ENCODE peak calls at places on chromosomes 5 and 9, in four cellular contexts. C, D, Q and H are unnamed samples.

GRCh38 chr9:115170674-115171073 is 52.7 kb upstream of the TNC start:
- DNase-seq in C (no peak), D (no peak), Q (peak; percentile 90), H (no peak)

GRCh38 chr9:136607334-136607919 is 55.3 kb upstream of the EGFL7 start:
- DNase-seq in C (no peak), D (no peak), Q (no peak), H (no peak)

GRCh38 chr9:21357479-21358290 is 7.0 kb upstream of the IFNA6 start:
- DNase-seq in C (peak; percentile 68), D (no peak), Q (no peak), H (no peak)

GRCh38 chr5:126852104-126852531 is 75.2 kb downstream of the LMNB1 start:
- DNase-seq in C (no peak), D (no peak), Q (no peak), H (no peak)

GRCh38 chr5:43038523-43038989 is 1.6 kb downstream of the ANXA2R start:
- DNase-seq in C (peak; percentile 57), D (no peak), Q (no peak), H (no peak)

GRCh38 chr9:72092820-72093219 is 32.4 kb upstream of the C9orf57 start:
- DNase-seq in C (no peak), D (no peak), Q (no peak), H (no peak)

GRCh38 chr9:93033541-93033940 is 25.0 kb upstream of the SUSD3 start:
- DNase-seq in C (no peak), D (no peak), Q (no peak), H (no peak)

GRCh38 chr9:111615928-111616327 is 15.2 kb upstream of the DNAJC25 start:
- DNase-seq in C (no peak), D (no peak), Q (no peak), H (no peak)

GRCh38 chr5:82259172-82259800 is 18.9 kb downstream of the RPS23 start:
- DNase-seq in C (no peak), D (no peak), Q (peak; percentile 40), H (no peak)

GRCh38 chr5:36507332-36507952 is 99.0 kb upstream of the SLC1A3 start:
- DNase-seq in C (no peak), D (peak; percentile 81), Q (peak; percentile 48), H (peak; percentile 47)

GRCh38 chr9:112848316-112849151 is 42.1 kb downstream of the SLC46A2 start:
- DNase-seq in C (no peak), D (no peak), Q (no peak), H (no peak)

GRCh38 chr9:119252671-119253299 is 116.5 kb downstream of the BRINP1 start:
- DNase-seq in C (no peak), D (no peak), Q (no peak), H (no peak)

GRCh38 chr5:96633820-96634219 is 28.4 kb upstream of the CAST start:
- DNase-seq in C (no peak), D (no peak), Q (no peak), H (no peak)

GRCh38 chr9:130050472-130050871 is 3.2 kb upstream of the GPR107 start:
- DNase-seq in C (no peak), D (no peak), Q (no peak), H (no peak)

GRCh38 chr9:109117856-109118801 is 1.6 kb downstream of the TMEM245 start:
- DNase-seq in C (no peak), D (no peak), Q (peak; percentile 87), H (no peak)

GRCh38 chr5:99331061-99331460 is 402.3 kb upstream of the CHD1 start:
- DNase-seq in C (no peak), D (no peak), Q (no peak), H (no peak)

GRCh38 chr5:44089419-44090125 is 299.6 kb downstream of the FGF10 start:
- DNase-seq in C (no peak), D (no peak), Q (no peak), H (no peak)

GRCh38 chr5:171927345-171927941 is 79.0 kb downstream of the FBXW11 start:
- DNase-seq in C (no peak), D (no peak), Q (no peak), H (no peak)
- TF ChIP-seq CTCF in C (peak; percentile 39), D (no peak), Q (peak; percentile 33), H (peak; percentile 29)

DNA sequence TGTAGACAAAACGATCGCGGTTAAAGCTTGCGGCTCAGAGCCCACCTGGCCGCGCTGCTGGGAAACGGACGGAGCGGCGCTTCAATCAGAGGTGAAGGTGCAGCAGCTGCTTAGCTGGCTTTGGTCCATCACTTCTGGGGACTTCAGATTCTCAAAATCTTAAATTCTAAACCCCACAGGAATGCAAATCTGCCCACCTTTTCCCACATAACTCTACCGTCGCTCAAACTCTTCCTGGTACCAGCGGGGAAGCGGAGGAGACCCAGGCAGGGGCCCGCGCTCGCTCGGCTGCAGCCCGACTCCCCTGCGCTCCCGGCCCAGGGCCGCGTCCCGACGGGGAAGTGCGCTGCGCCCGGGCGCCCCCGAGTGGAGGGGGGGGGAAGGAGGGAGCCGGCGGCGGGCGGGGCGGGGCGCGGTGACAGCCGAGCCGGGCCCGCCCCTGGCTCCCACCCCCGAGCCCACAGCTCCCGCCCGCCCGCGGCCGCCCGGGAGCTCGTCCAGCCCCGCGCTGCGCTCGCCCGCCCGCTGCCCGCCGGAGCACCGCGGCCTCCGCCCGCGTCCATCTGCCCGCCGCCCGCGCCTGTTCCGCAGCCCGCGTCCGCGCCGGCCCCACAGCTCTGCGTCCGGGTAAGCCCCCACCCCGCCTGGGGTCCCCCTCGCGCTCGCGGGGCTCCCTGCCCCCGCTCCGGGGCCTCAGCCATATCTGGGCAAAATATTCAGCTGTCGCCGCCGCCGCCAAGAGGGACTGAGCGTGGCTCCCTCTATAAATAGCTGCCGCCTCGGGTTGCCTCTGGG is at the start of gene TMOD1:
- DNase-seq in C (peak; percentile 85), D (peak; percentile 90), Q (no peak), H (no peak)
- TF ChIP-seq CTCF in C (peak; percentile 15), D (peak; percentile 24), Q (peak; percentile 1), H (no peak)

DNA sequence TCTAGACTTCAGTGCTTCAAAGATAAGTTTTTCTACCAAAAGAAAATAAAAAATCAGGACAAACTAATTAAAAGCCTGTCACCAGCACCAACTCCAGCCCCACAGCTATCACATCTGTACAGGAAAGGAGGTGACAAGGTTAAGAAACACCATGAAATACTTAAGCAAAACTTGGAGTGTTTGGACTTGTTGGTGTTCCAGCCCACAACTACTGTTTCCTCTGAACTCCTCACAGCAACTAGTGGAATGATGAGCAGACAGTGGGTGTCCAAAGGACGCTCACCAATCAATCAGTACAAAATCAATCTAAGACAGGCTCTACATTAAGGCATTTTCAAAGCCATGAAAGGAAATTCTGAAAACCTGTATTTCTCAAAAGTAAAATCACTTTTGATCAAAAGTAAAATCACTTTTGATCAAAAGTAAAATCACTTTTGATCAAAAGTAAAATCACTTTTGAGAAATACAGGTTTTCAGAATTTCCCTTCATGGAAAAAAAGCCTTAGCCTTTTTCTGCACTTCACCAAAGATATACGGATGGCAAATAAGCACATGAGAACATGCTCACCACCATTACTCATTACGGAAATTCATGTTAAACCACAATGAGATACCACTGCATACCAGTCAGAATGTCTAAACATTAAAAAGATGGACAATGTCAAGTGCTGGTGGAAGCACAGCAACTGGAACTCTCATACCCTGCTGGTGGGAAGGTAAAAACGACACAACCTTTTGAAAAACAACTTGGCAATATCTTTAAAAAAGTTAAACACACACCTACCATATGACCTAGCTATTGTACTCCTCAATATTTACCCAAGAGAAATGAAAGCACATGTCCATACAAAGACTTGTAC is 79.7 kb downstream of the MED27 start:
- DNase-seq in C (no peak), D (no peak), Q (peak; percentile 94), H (no peak)
- TF ChIP-seq CTCF in C (no peak), D (no peak), Q (peak; percentile 14), H (no peak)

GRCh38 chr9:107239474-107239873 is 43.6 kb upstream of the RAD23B start:
- DNase-seq in C (no peak), D (no peak), Q (peak; percentile 72), H (no peak)
- TF ChIP-seq CTCF in C (peak; percentile 22), D (peak; percentile 18), Q (peak; percentile 53), H (peak; percentile 32)

GRCh38 chr5:5409151-5409810 is 13.2 kb upstream of the ICE1 start:
- DNase-seq in C (peak; percentile 26), D (no peak), Q (peak; percentile 11), H (no peak)
- TF ChIP-seq CTCF in C (no peak), D (no peak), Q (no peak), H (no peak)